ENCODE peak calls at places on chromosomes 3 and 15, in seven cellular contexts. One of them, this sample, is unnamed.
A peak's percentile ranks its signal among the peaks of the same experiment; 100 is the strongest.

GRCh38 chr15:79540551-79540950 is 108.4 kb downstream of the MINAR1 start:
- DNase-seq in activated T-helper 9 cell treated with anti-CD3 and anti-CD28 coated beads, Interleukin-2, amount 50 U/mL, for 16 hours: no peak
- DNase-seq in NCI-H187: no peak
- DNase-seq in sigmoid colon: no peak
- DNase-seq in frontal cortex: no peak
- DNase-seq in NCI-H524: no peak
- DNase-seq in activated CD8-positive, alpha-beta memory T cell treated with anti-CD3 and anti-CD28 coated beads for 48 hours: no peak
- DNase-seq in this sample: no peak

GRCh38 chr15:47991376-47991775 is 129.4 kb upstream of the SLC24A5 start:
- DNase-seq in activated T-helper 9 cell treated with anti-CD3 and anti-CD28 coated beads, Interleukin-2, amount 50 U/mL, for 16 hours: no peak
- DNase-seq in activated CD8-positive, alpha-beta memory T cell treated with anti-CD3 and anti-CD28 coated beads for 48 hours: no peak
- DNase-seq in NCI-H187: no peak
- DNase-seq in frontal cortex: peak; percentile 4
- DNase-seq in NCI-H524: no peak
- DNase-seq in sigmoid colon: no peak
- DNase-seq in this sample: no peak

GRCh38 chr3:159200176-159200575 is 398.3 kb downstream of the MFSD1 start:
- DNase-seq in NCI-H524: no peak
- DNase-seq in NCI-H187: no peak
- DNase-seq in activated CD8-positive, alpha-beta memory T cell treated with anti-CD3 and anti-CD28 coated beads for 48 hours: no peak
- DNase-seq in activated T-helper 9 cell treated with anti-CD3 and anti-CD28 coated beads, Interleukin-2, amount 50 U/mL, for 16 hours: no peak
- DNase-seq in frontal cortex: no peak
- DNase-seq in sigmoid colon: no peak
- DNase-seq in this sample: no peak

GRCh38 chr3:44000586-44000985 is 241.1 kb upstream of the TOPAZ1 start:
- DNase-seq in sigmoid colon: no peak
- DNase-seq in activated T-helper 9 cell treated with anti-CD3 and anti-CD28 coated beads, Interleukin-2, amount 50 U/mL, for 16 hours: no peak
- DNase-seq in activated CD8-positive, alpha-beta memory T cell treated with anti-CD3 and anti-CD28 coated beads for 48 hours: no peak
- DNase-seq in frontal cortex: no peak
- DNase-seq in NCI-H187: no peak
- DNase-seq in NCI-H524: no peak
- DNase-seq in this sample: no peak

GRCh38 chr3:113606539-113607218 is 74.3 kb downstream of the SIDT1 start:
- DNase-seq in activated T-helper 9 cell treated with anti-CD3 and anti-CD28 coated beads, Interleukin-2, amount 50 U/mL, for 16 hours: no peak
- DNase-seq in NCI-H187: no peak
- DNase-seq in frontal cortex: no peak
- DNase-seq in NCI-H524: no peak
- DNase-seq in sigmoid colon: no peak
- DNase-seq in activated CD8-positive, alpha-beta memory T cell treated with anti-CD3 and anti-CD28 coated beads for 48 hours: peak; percentile 7
- DNase-seq in this sample: peak; percentile 33

GRCh38 chr15:57321973-57322601 is 54.2 kb upstream of the CGNL1 start:
- DNase-seq in activated CD8-positive, alpha-beta memory T cell treated with anti-CD3 and anti-CD28 coated beads for 48 hours: no peak
- DNase-seq in NCI-H524: peak; percentile 97
- DNase-seq in sigmoid colon: no peak
- DNase-seq in activated T-helper 9 cell treated with anti-CD3 and anti-CD28 coated beads, Interleukin-2, amount 50 U/mL, for 16 hours: no peak
- DNase-seq in frontal cortex: no peak
- DNase-seq in NCI-H187: peak; percentile 55
- DNase-seq in this sample: no peak

GRCh38 chr15:73792429-73792828 is 39.3 kb upstream of the INSYN1 start:
- DNase-seq in sigmoid colon: no peak
- DNase-seq in activated CD8-positive, alpha-beta memory T cell treated with anti-CD3 and anti-CD28 coated beads for 48 hours: no peak
- DNase-seq in activated T-helper 9 cell treated with anti-CD3 and anti-CD28 coated beads, Interleukin-2, amount 50 U/mL, for 16 hours: no peak
- DNase-seq in frontal cortex: no peak
- DNase-seq in NCI-H524: peak; percentile 46
- DNase-seq in NCI-H187: no peak
- DNase-seq in this sample: no peak

GRCh38 chr3:187281191-187281714 is 10.3 kb downstream of the MASP1 start:
- DNase-seq in activated T-helper 9 cell treated with anti-CD3 and anti-CD28 coated beads, Interleukin-2, amount 50 U/mL, for 16 hours: no peak
- DNase-seq in NCI-H524: no peak
- DNase-seq in NCI-H187: no peak
- DNase-seq in activated CD8-positive, alpha-beta memory T cell treated with anti-CD3 and anti-CD28 coated beads for 48 hours: no peak
- DNase-seq in frontal cortex: no peak
- DNase-seq in sigmoid colon: no peak
- DNase-seq in this sample: no peak

GRCh38 chr15:62393196-62393595 is 228.1 kb upstream of the C2CD4B start:
- DNase-seq in activated T-helper 9 cell treated with anti-CD3 and anti-CD28 coated beads, Interleukin-2, amount 50 U/mL, for 16 hours: no peak
- DNase-seq in activated CD8-positive, alpha-beta memory T cell treated with anti-CD3 and anti-CD28 coated beads for 48 hours: no peak
- DNase-seq in NCI-H187: no peak
- DNase-seq in sigmoid colon: no peak
- DNase-seq in frontal cortex: no peak
- DNase-seq in NCI-H524: no peak
- DNase-seq in this sample: no peak

GRCh38 chr3:157045238-157045860 is 114.6 kb downstream of the CCNL1 start:
- DNase-seq in activated CD8-positive, alpha-beta memory T cell treated with anti-CD3 and anti-CD28 coated beads for 48 hours: no peak
- DNase-seq in sigmoid colon: peak; percentile 72
- DNase-seq in frontal cortex: no peak
- DNase-seq in NCI-H187: no peak
- DNase-seq in activated T-helper 9 cell treated with anti-CD3 and anti-CD28 coated beads, Interleukin-2, amount 50 U/mL, for 16 hours: no peak
- DNase-seq in NCI-H524: no peak
- DNase-seq in this sample: no peak

GRCh38 chr3:31370681-31371080 is 162.0 kb upstream of the STT3B start:
- DNase-seq in activated T-helper 9 cell treated with anti-CD3 and anti-CD28 coated beads, Interleukin-2, amount 50 U/mL, for 16 hours: no peak
- DNase-seq in activated CD8-positive, alpha-beta memory T cell treated with anti-CD3 and anti-CD28 coated beads for 48 hours: no peak
- DNase-seq in frontal cortex: no peak
- DNase-seq in NCI-H524: no peak
- DNase-seq in sigmoid colon: no peak
- DNase-seq in NCI-H187: no peak
- DNase-seq in this sample: no peak

GRCh38 chr3:25604107-25604805 is 60.5 kb downstream of the TOP2B start:
- DNase-seq in activated CD8-positive, alpha-beta memory T cell treated with anti-CD3 and anti-CD28 coated beads for 48 hours: no peak
- DNase-seq in activated T-helper 9 cell treated with anti-CD3 and anti-CD28 coated beads, Interleukin-2, amount 50 U/mL, for 16 hours: no peak
- DNase-seq in sigmoid colon: no peak
- DNase-seq in NCI-H187: no peak
- DNase-seq in NCI-H524: no peak
- DNase-seq in frontal cortex: no peak
- DNase-seq in this sample: no peak

GRCh38 chr3:17979248-17979647 is 236.8 kb upstream of the TBC1D5 start:
- DNase-seq in sigmoid colon: peak; percentile 73
- DNase-seq in NCI-H187: no peak
- DNase-seq in activated CD8-positive, alpha-beta memory T cell treated with anti-CD3 and anti-CD28 coated beads for 48 hours: no peak
- DNase-seq in frontal cortex: no peak
- DNase-seq in NCI-H524: peak; percentile 15
- DNase-seq in activated T-helper 9 cell treated with anti-CD3 and anti-CD28 coated beads, Interleukin-2, amount 50 U/mL, for 16 hours: no peak
- DNase-seq in this sample: no peak

GRCh38 chr15:68271854-68272471 is 5.6 kb upstream of the FEM1B start:
- DNase-seq in activated T-helper 9 cell treated with anti-CD3 and anti-CD28 coated beads, Interleukin-2, amount 50 U/mL, for 16 hours: no peak
- DNase-seq in sigmoid colon: no peak
- DNase-seq in activated CD8-positive, alpha-beta memory T cell treated with anti-CD3 and anti-CD28 coated beads for 48 hours: no peak
- DNase-seq in NCI-H187: no peak
- DNase-seq in NCI-H524: no peak
- DNase-seq in frontal cortex: no peak
- DNase-seq in this sample: no peak

GRCh38 chr3:52489453-52489852 is 5.7 kb upstream of the STAB1 start:
- DNase-seq in activated CD8-positive, alpha-beta memory T cell treated with anti-CD3 and anti-CD28 coated beads for 48 hours: no peak
- DNase-seq in NCI-H524: no peak
- DNase-seq in sigmoid colon: no peak
- DNase-seq in frontal cortex: no peak
- DNase-seq in NCI-H187: no peak
- DNase-seq in activated T-helper 9 cell treated with anti-CD3 and anti-CD28 coated beads, Interleukin-2, amount 50 U/mL, for 16 hours: no peak
- DNase-seq in this sample: no peak

GRCh38 chr3:108102420-108103039 is 11.7 kb upstream of the CD47 start:
- DNase-seq in NCI-H524: no peak
- DNase-seq in NCI-H187: no peak
- DNase-seq in frontal cortex: no peak
- DNase-seq in activated CD8-positive, alpha-beta memory T cell treated with anti-CD3 and anti-CD28 coated beads for 48 hours: no peak
- DNase-seq in activated T-helper 9 cell treated with anti-CD3 and anti-CD28 coated beads, Interleukin-2, amount 50 U/mL, for 16 hours: no peak
- DNase-seq in sigmoid colon: no peak
- DNase-seq in this sample: no peak

GRCh38 chr3:98735761-98736269 is 27.3 kb upstream of the ST3GAL6 start:
- DNase-seq in NCI-H187: no peak
- DNase-seq in frontal cortex: no peak
- DNase-seq in activated CD8-positive, alpha-beta memory T cell treated with anti-CD3 and anti-CD28 coated beads for 48 hours: no peak
- DNase-seq in sigmoid colon: no peak
- DNase-seq in NCI-H524: no peak
- DNase-seq in activated T-helper 9 cell treated with anti-CD3 and anti-CD28 coated beads, Interleukin-2, amount 50 U/mL, for 16 hours: no peak
- DNase-seq in this sample: no peak